ENCODE peak calls at places on chromosomes 5 and 9, in ten cellular contexts. E is tibial nerve, J is spleen, F is fibroblast of pulmonary artery, X is psoas muscle, Z is lower leg skin, K is ovary, R is heart right ventricle, S is kidney epithelial cell, G is GM06990. C is an unnamed sample.

GRCh38 chr5:12626556-12626955 is 722.3 kb upstream of the CTNND2 start:
- DNase-seq in E (no peak), J (no peak), F (no peak), X (no peak), Z (no peak), K (no peak), R (no peak), S (no peak), G (no peak), C (no peak)

GRCh38 chr5:126753227-126753626 is 23.7 kb upstream of the LMNB1 start:
- DNase-seq in E (no peak), J (no peak), F (no peak), X (no peak), Z (no peak), K (no peak), R (no peak), S (no peak), G (no peak), C (no peak)

GRCh38 chr5:35138232-35138631 is 90.5 kb upstream of the AGXT2 start:
- DNase-seq in E (no peak), J (no peak), F (peak; percentile 31), X (no peak), Z (no peak), K (no peak), R (no peak), S (no peak), G (no peak), C (no peak)

GRCh38 chr9:119689879-119690278 is 320.6 kb upstream of the BRINP1 start:
- DNase-seq in E (no peak), J (no peak), F (no peak), X (no peak), Z (no peak), K (no peak), R (no peak), S (no peak), G (no peak), C (no peak)

GRCh38 chr9:19379283-19379682 is 753 bp downstream of the RPS6 start:
- DNase-seq in E (no peak), J (no peak), F (no peak), X (no peak), Z (no peak), K (no peak), R (no peak), S (no peak), G (no peak), C (no peak)

GRCh38 chr9:131457746-131458145 is 45.0 kb upstream of the POMT1 start:
- DNase-seq in E (no peak), J (peak; percentile 19), F (no peak), X (no peak), Z (no peak), K (no peak), R (no peak), S (no peak), G (no peak), C (no peak)

GRCh38 chr5:149488645-149489306 is 62.5 kb downstream of the CSNK1A1 start:
- DNase-seq in E (no peak), J (no peak), F (no peak), X (no peak), Z (no peak), K (no peak), R (no peak), S (no peak), G (no peak), C (no peak)

GRCh38 chr5:27241564-27242257 is 203.3 kb upstream of the CDH9 start:
- DNase-seq in E (no peak), J (no peak), F (peak; percentile 97), X (no peak), Z (no peak), K (no peak), R (no peak), S (peak; percentile 97), G (no peak), C (peak; percentile 97)

GRCh38 chr5:144566747-144567415 is 396.2 kb downstream of the KCTD16 start:
- DNase-seq in E (no peak), J (no peak), F (no peak), X (no peak), Z (no peak), K (no peak), R (no peak), S (no peak), G (no peak), C (peak; percentile 31)

GRCh38 chr5:79544136-79544535 is 30.2 kb upstream of the HOMER1 start:
- DNase-seq in E (peak; percentile 25), J (no peak), F (no peak), X (no peak), Z (no peak), K (no peak), R (peak; percentile 55), S (no peak), G (no peak), C (peak; percentile 52)

GRCh38 chr5:4348919-4349318 is 753.3 kb downstream of the IRX1 start:
- DNase-seq in E (no peak), J (no peak), F (no peak), X (no peak), Z (no peak), K (no peak), R (no peak), S (no peak), G (no peak), C (no peak)

GRCh38 chr5:107598958-107599357 is 71.8 kb downstream of the EFNA5 start:
- DNase-seq in E (no peak), J (no peak), F (no peak), X (no peak), Z (no peak), K (no peak), R (no peak), S (no peak), G (no peak), C (no peak)

GRCh38 chr5:101244621-101245020 is 341.5 kb upstream of the ST8SIA4 start:
- DNase-seq in E (no peak), J (no peak), F (no peak), X (no peak), Z (no peak), K (no peak), R (no peak), S (no peak), G (no peak), C (no peak)

GRCh38 chr9:76512826-76513225 is 53.8 kb downstream of the GCNT1 start:
- DNase-seq in E (no peak), J (no peak), F (peak; percentile 57), X (no peak), Z (no peak), K (no peak), R (no peak), S (no peak), G (no peak), C (peak; percentile 66)

GRCh38 chr5:178590141-178590923 is at the start of gene COL23A1:
- DNase-seq in E (peak; percentile 54), J (peak; percentile 90), F (peak; percentile 53), X (peak; percentile 81), Z (peak; percentile 88), K (no peak), R (peak; percentile 75), S (no peak), G (peak; percentile 44), C (peak; percentile 37)
- TF ChIP-seq CTCF in E (peak; percentile 25), J (peak; percentile 40), F (peak; percentile 67), X (peak; percentile 58), Z (no peak), K (peak; percentile 10), R (peak; percentile 62), S (peak; percentile 91), G (peak; percentile 75), C (peak; percentile 61)

DNA sequence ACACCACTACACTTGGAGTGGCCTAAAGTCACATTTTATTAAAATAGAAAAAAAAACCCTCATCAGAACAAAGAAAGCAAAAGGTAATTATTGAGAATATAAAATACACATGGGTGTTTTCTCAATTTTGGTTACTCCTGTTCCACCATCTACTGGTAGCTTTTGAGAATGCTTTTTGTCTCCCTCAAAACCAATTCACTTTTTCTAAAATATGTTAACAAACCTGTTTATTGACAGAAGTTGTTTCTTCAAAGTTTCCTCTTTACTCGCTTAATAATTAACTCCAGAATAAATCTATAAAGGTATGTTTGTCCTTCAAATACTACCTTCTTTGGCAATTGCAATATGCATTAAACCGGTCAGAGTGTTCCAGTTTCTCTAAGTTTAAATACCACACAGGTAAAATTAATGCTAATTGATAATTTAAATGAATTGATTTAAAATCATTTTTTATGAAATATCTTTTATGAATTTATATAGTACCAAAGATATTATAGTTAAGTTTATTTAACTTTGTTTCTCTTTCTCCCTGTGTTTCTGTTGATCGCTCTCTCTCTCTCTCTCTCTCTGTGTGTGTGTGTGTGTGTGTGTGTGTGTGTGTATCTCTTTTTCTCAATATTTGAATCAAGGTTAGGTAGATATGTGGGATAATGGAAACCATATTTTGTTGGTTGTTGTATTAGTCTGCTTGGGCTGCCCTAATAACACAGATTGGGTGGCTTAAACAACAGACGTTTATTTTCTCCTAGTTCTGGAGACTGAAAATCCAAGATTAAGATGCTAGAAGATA is 487.4 kb downstream of the PRDM9 start:
- DNase-seq in E (no peak), J (no peak), F (no peak), X (no peak), Z (no peak), K (no peak), R (no peak), S (no peak), G (no peak), C (no peak)
- TF ChIP-seq CTCF in E (no peak), J (no peak), F (no peak), X (no peak), Z (no peak), K (no peak), R (no peak), S (peak; percentile 18), G (no peak), C (no peak)

GRCh38 chr5:64595519-64595855 is 89.7 kb downstream of the RGS7BP start:
- DNase-seq in E (no peak), J (no peak), F (no peak), X (no peak), Z (no peak), K (no peak), R (no peak), S (no peak), G (no peak), C (no peak)

GRCh38 chr5:64592942-64593341 is 87.1 kb downstream of the RGS7BP start:
- DNase-seq in E (no peak), J (no peak), F (no peak), X (no peak), Z (no peak), K (no peak), R (no peak), S (no peak), G (no peak), C (no peak)

GRCh38 chr5:64594025-64594424 is 88.2 kb downstream of the RGS7BP start:
- DNase-seq in E (no peak), J (no peak), F (no peak), X (no peak), Z (no peak), K (no peak), R (no peak), S (no peak), G (no peak), C (no peak)

GRCh38 chr5:64599226-64599625 is 91.1 kb upstream of the SHISAL2B start:
- DNase-seq in E (no peak), J (no peak), F (no peak), X (no peak), Z (no peak), K (no peak), R (no peak), S (no peak), G (no peak), C (no peak)

GRCh38 chr5:64594601-64595518 is 89.0 kb downstream of the RGS7BP start:
- DNase-seq in E (no peak), J (no peak), F (no peak), X (no peak), Z (no peak), K (no peak), R (no peak), S (no peak), G (no peak), C (no peak)
- TF ChIP-seq CTCF in E (no peak), J (no peak), F (peak; percentile 31), X (peak; percentile 30), Z (no peak), K (no peak), R (peak; percentile 40), S (peak; percentile 34), G (peak; percentile 33), C (peak; percentile 21)

GRCh38 chr5:128844354-128844923 is 120.8 kb upstream of the SLC27A6 start:
- DNase-seq in E (no peak), J (no peak), F (peak; percentile 60), X (no peak), Z (no peak), K (no peak), R (no peak), S (no peak), G (no peak), C (peak; percentile 43)
- TF ChIP-seq CTCF in E (no peak), J (no peak), F (peak; percentile 28), X (peak; percentile 31), Z (no peak), K (no peak), R (peak; percentile 46), S (peak; percentile 12), G (peak; percentile 5), C (no peak)

C was measured in fibroblast of the aortic adventitia.